ENCODE peak calls at places on chromosomes 3 and 15, in seven cellular contexts. T is breast epithelium, S is adrenal gland, B is HepG2, Y is testis, R is stomach, Z is gastrocnemius medialis. N is an unnamed sample.

GRCh38 chr3:48140284-48140683 is 47.9 kb downstream of the CDC25A start:
- DNase-seq in T (no peak), S (peak), B (no peak), Y (no peak), R (no peak), Z (no peak), N (no peak)

GRCh38 chr3:187027531-187027936 is 97.2 kb downstream of the ST6GAL1 start:
- DNase-seq in T (no peak), S (no peak), B (no peak), Y (no peak), R (no peak), Z (no peak), N (no peak)

GRCh38 chr3:25849641-25850040 is 59.8 kb downstream of the OXSM start:
- DNase-seq in T (no peak), S (no peak), B (no peak), Y (no peak), R (no peak), Z (no peak), N (no peak)

GRCh38 chr3:118772036-118773030 is 262.3 kb downstream of the IGSF11 start:
- DNase-seq in T (no peak), S (no peak), B (no peak), Y (no peak), R (no peak), Z (no peak), N (no peak)

GRCh38 chr3:34174740-34175139 is 376.3 kb downstream of the PDCD6IP start:
- DNase-seq in T (no peak), S (no peak), B (no peak), Y (no peak), R (no peak), Z (no peak), N (no peak)

GRCh38 chr15:22259881-22260421 is 179.6 kb downstream of the OR4M2 start:
- DNase-seq in T (no peak), S (no peak), B (no peak), Y (no peak), R (no peak), Z (no peak), N (no peak)

GRCh38 chr15:101813803-101814534 is 2.0 kb downstream of the OR4F15 start:
- DNase-seq in T (no peak), S (no peak), B (no peak), Y (no peak), R (no peak), Z (no peak), N (no peak)

GRCh38 chr3:114586119-114586518 is 292.3 kb downstream of the TIGIT start:
- DNase-seq in T (no peak), S (no peak), B (peak), Y (no peak), R (no peak), Z (no peak), N (no peak)

GRCh38 chr3:60363817-60364216 is 887.4 kb downstream of the FHIT start:
- DNase-seq in T (no peak), S (no peak), B (no peak), Y (no peak), R (no peak), Z (no peak), N (no peak)

GRCh38 chr15:62066663-62067447 is at the start of gene C2CD4A:
- DNase-seq in T (peak), S (peak), B (peak), Y (peak), R (peak), Z (peak), N (peak)

GRCh38 chr3:71724584-71725278 is 471 bp downstream of the EIF4E3 start:
- DNase-seq in T (no peak), S (peak), B (no peak), Y (peak), R (peak), Z (peak), N (peak)

GRCh38 chr15:45185069-45185779 is 2.5 kb downstream of the SHF start:
- DNase-seq in T (no peak), S (no peak), B (no peak), Y (no peak), R (no peak), Z (no peak), N (no peak)

GRCh38 chr3:89314454-89314853 is 207.0 kb downstream of the EPHA3 start:
- DNase-seq in T (no peak), S (no peak), B (peak), Y (peak), R (no peak), Z (no peak), N (no peak)

GRCh38 chr15:96354731-96355560 is 24.4 kb downstream of the NR2F2 start:
- DNase-seq in T (no peak), S (no peak), B (peak), Y (peak), R (no peak), Z (no peak), N (no peak)
- TF ChIP-seq POLR2A in T (no peak), S (peak), B (no peak), Y (no peak), R (no peak), Z (no peak), N (no peak)

DNA sequence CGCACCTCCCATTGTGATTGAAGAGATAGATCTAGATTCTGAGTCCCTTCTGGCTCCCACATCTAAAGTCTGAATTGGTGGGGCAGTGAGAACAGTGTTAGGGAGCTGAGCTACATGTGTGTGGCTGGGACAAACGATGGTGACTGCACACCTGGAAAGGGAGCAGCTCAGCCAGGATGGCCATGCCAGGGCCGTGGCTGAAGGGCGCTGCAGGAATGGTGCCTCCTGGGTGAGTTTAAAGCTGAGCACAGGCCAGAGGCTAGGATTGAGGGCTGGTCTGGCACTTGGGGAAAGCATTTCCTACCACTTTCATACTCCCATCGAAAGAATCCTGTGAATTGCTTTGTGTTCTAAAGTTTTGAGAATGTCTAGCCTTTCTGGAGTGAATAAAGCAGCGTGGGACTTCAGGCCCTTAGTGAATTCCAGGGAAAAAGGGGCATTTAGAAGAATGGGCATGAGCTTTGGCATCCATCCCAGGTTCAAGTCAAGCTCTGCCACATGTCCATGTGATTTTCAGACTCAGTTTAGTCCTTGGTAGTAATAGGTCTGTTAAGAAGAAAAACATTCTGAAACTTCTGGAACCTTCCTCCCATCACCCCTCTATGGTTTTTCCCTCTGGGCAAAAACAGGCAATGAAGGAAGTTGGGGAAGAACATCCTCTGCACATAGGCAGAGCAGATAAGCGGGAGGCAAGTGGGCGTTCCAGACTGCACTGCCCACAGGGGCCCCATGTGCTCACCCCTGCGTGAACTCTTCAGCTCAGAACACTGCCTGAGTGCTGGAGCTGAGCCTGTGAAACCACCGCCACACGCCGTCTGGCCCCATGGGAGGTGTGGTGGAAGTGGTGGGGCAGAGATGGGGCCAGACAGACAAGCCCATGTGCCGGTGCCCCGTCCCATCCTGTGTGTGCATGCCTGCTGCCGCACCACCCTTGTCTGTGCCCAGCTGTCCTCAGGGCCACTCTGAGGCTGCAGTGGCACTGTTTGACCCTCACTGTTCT is 12.9 kb upstream of the CPNE9 start:
- DNase-seq in T (no peak), S (no peak), B (no peak), Y (peak), R (no peak), Z (no peak), N (no peak)
- TF ChIP-seq POLR2A in T (no peak), S (no peak), B (no peak), Y (no peak), R (no peak), Z (no peak), N (no peak)

GRCh38 chr3:39137435-39137936 is 15.9 kb downstream of the CSRNP1 start:
- DNase-seq in T (no peak), S (no peak), B (no peak), Y (no peak), R (no peak), Z (no peak), N (no peak)

GRCh38 chr3:39138804-39139415 is 14.5 kb downstream of the CSRNP1 start:
- DNase-seq in T (no peak), S (no peak), B (no peak), Y (no peak), R (peak), Z (no peak), N (no peak)

GRCh38 chr3:39139442-39139841 is 13.9 kb downstream of the CSRNP1 start:
- DNase-seq in T (no peak), S (no peak), B (no peak), Y (no peak), R (no peak), Z (no peak), N (no peak)

GRCh38 chr3:39136533-39137434 is 16.6 kb downstream of the CSRNP1 start:
- DNase-seq in T (no peak), S (no peak), B (no peak), Y (no peak), R (no peak), Z (no peak), N (no peak)

DNA sequence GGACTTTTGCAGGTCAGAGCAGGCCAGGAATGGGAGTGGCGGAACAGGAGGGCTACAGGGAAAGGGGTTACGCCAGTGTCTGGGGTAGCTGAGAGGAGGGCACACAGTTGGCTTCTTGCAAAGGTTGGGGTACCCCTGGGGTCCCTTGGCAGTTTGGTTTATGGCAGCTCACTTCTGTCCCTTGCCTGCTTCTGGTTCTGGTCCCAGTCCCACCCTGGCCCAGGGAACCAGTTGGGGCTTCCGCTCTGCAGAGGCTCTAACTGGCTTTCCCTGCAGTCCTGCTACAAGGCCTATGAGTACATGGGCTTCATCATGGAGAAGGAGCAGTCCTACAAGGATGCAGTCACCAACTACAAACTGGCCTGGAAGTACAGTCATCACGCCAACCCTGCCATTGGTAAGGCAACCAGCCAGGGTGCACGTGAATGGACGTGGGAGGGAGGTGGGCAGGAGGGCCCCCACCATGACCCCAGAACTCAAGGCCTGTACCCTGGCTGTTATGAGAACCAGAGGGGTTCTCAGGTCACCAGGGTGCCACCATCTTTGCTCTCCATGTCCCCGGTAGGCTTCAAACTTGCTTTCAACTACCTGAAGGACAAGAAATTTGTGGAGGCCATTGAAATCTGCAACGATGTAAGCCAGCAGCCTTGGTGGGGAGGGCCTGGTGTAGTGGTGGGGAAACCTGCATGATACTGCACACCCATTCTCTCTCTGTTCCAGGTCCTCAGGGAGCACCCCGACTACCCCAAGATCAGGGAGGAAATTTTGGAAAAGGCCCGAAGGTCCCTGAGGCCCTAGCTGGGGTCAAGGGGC is 15.2 kb downstream of the CSRNP1 start:
- DNase-seq in T (no peak), S (no peak), B (no peak), Y (no peak), R (no peak), Z (no peak), N (no peak)
- TF ChIP-seq POLR2A in T (no peak), S (no peak), B (no peak), Y (no peak), R (no peak), Z (no peak), N (no peak)

DNA sequence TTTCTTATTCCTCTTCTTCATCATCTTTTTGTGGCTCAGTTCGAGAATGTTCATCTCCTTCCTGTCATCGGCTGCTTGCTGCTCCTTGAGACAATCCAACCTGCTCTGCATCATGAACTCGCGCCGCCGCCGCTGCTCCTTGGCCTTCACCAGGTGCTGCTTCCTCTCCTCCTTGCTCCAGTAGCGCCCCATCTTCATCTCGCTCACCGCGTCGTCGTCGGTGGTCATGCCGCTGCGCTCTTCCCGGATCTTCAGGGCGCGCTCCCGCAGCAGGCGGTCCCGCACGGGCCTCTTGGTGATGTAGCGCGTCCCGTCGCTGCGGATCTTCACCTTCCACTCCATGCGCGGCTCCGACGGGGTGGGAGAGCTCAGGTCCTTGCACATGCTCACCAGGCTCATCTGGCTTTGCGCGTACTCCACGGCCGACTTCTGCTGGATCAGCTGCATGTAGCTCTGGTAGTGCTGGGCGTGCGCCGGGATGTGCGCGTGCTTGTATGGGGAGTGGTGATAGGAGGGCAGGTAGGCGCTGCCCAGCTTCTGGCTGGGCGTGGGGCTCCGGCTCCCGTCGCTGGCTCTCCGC is 241.2 kb downstream of the PDZRN3 start:
- DNase-seq in T (no peak), S (no peak), B (no peak), Y (peak), R (no peak), Z (no peak), N (no peak)
- TF ChIP-seq POLR2A in T (no peak), S (no peak), B (no peak), Y (no peak), R (no peak), Z (no peak), N (no peak)

DNA sequence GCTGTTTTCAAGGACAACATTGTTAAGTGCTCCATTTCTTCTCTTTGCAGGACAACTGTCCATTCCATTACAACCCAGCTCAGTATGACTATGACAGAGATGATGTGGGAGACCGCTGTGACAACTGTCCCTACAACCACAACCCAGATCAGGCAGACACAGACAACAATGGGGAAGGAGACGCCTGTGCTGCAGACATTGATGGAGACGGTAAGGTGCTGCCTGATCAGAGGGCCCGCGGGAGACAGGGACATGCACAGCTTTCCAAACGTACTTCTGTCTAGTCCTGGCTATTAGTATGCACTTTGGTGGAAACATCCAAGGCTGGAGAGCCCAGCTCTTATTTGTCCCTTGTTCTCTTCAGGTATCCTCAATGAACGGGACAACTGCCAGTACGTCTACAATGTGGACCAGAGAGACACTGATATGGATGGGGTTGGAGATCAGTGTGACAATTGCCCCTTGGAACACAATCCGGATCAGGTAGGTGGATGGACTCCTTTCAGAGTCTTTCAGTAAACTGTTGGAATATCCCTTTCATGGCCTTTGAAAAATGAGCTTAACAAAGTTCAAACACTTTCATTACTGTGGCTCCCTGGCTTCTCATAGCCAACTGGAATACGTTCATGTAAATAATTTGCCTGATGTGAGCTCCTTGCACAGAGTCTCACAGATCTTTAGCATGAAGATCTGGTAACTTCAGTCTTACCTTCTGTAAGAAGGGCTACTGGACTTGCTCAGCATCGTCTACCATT is 10.4 kb downstream of the THBS1 start:
- DNase-seq in T (no peak), S (no peak), B (no peak), Y (no peak), R (no peak), Z (no peak), N (no peak)
- TF ChIP-seq POLR2A in T (no peak), S (no peak), B (peak), Y (no peak), R (no peak), Z (no peak), N (no peak)

GRCh38 chr15:58748787-58749531 is 548 bp downstream of the ADAM10 start:
- DNase-seq in T (peak), S (peak), B (peak), Y (peak), R (peak), Z (no peak), N (peak)
- TF ChIP-seq POLR2A in T (no peak), S (no peak), B (peak), Y (no peak), R (no peak), Z (no peak), N (no peak)

GRCh38 chr15:65610871-65611718 is at the start of gene INTS14:
- DNase-seq in T (peak), S (peak), B (peak), Y (peak), R (peak), Z (peak), N (peak)
- TF ChIP-seq POLR2A in T (peak), S (peak), B (peak), Y (no peak), R (no peak), Z (peak), N (peak)

GRCh38 chr15:84955089-84955848 is 26.4 kb upstream of the PDE8A start:
- DNase-seq in T (peak), S (peak), B (peak), Y (peak), R (peak), Z (peak), N (peak)
- TF ChIP-seq POLR2A in T (no peak), S (peak), B (no peak), Y (no peak), R (no peak), Z (no peak), N (no peak)

DNA sequence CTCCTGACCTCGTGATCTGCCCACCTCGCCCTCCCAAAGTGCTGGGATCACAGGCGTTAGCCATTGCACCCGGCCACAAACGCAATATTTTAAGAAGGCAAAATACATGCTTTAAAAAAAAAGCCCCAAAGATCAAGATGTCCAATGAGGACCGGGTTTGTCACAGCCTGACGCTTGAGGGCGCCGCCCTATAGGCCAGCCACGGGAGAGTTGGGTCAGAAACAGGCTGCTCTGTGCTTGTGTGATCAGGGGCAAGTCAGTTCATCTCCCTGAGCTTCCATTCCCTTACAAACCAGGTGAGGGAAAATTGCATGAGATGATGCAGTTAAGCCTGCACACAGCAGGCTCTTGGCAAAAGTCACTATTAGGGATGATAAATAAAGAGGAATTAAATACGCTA is 23.9 kb downstream of the FAM174B start:
- DNase-seq in T (peak), S (no peak), B (no peak), Y (no peak), R (peak), Z (no peak), N (no peak)
- TF ChIP-seq POLR2A in T (no peak), S (no peak), B (no peak), Y (no peak), R (no peak), Z (no peak), N (no peak)

GRCh38 chr3:98592345-98592935 is 971 bp downstream of the CPOX start:
- DNase-seq in T (no peak), S (no peak), B (no peak), Y (no peak), R (no peak), Z (no peak), N (peak)

GRCh38 chr3:98594630-98594961 is 1.2 kb upstream of the CPOX start:
- DNase-seq in T (no peak), S (no peak), B (no peak), Y (no peak), R (no peak), Z (no peak), N (no peak)

GRCh38 chr3:98596087-98596486 is 2.7 kb upstream of the CPOX start:
- DNase-seq in T (no peak), S (no peak), B (no peak), Y (no peak), R (no peak), Z (no peak), N (no peak)

GRCh38 chr3:98596902-98597500 is 3.6 kb upstream of the CPOX start:
- DNase-seq in T (no peak), S (no peak), B (peak), Y (no peak), R (no peak), Z (no peak), N (peak)

DNA sequence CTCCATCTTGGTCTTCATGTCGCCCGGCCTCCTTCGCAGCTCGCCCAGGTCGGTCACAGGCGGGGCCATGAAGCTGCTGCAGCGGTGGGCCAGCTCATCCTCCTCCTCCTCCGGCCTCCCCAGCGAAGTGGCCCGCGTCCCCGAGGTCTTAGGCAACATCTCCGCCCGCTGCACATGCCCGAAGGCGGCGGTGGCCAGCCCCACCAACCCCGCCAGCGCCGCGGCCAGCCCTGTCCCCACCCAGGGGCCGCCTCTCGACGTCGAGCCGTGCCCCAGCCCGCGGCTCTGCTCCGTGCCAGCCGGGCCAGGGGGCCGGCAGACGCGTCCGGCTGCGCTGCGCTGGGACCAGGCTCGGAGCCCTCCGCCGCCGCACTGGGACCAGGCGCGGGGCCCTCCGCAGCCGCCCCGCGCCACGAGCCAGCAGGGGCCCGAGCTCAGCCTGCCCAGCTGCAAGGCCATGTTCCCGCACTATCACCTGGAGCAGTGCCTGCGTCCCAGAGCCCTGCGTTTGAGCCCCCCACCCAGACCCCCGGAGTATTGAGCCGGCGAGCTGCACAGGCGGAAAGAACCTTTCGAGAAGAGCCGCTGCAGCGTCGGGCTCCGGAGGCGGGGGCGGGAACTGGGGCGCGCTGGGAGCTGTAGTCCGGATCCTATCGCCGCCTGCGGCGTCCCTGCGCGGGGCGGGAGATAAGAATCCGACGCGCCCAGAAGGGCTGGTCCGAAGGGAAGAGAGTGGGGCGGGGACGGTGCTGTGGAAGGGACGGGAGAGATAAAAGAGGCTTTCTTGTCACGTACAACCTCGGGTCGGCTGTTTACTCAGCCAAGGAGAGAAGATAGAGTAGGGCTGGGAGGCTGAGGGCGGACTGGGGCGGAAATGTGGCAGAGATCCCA is at the start of gene CPOX:
- DNase-seq in T (peak), S (peak), B (peak), Y (peak), R (peak), Z (peak), N (peak)
- TF ChIP-seq POLR2A in T (no peak), S (peak), B (peak), Y (no peak), R (no peak), Z (peak), N (peak)

N was measured in erythroblast.